ENCODE peak calls at places on chromosome 2, in seven cellular contexts. One of them, this sample, is unnamed. For H3K4me1, the result is how much of the 10 kb centered on the place peaks cover.

GRCh38 chr2:5190023-5190422 is 502.2 kb upstream of the SOX11 start:
- DNase-seq in CD8-positive, alpha-beta T cell: no peak
- DNase-seq in HAP-1: no peak
- DNase-seq in GM23338: no peak
- DNase-seq in suprapubic skin: no peak
- DNase-seq in hepatocyte: no peak
- DNase-seq in aorta: no peak
- DNase-seq in this sample: no peak

GRCh38 chr2:210496512-210496911 is 20.0 kb upstream of the LANCL1 start:
- DNase-seq in hepatocyte: no peak
- DNase-seq in HAP-1: no peak
- DNase-seq in suprapubic skin: no peak
- DNase-seq in CD8-positive, alpha-beta T cell: no peak
- DNase-seq in aorta: no peak
- DNase-seq in GM23338: no peak
- DNase-seq in this sample: no peak

GRCh38 chr2:180847073-180847472 is 133.3 kb upstream of the UBE2E3 start:
- DNase-seq in suprapubic skin: no peak
- DNase-seq in GM23338: no peak
- DNase-seq in CD8-positive, alpha-beta T cell: no peak
- DNase-seq in HAP-1: no peak
- DNase-seq in aorta: no peak
- DNase-seq in hepatocyte: no peak
- DNase-seq in this sample: no peak

GRCh38 chr2:202024871-202025270 is 8.8 kb upstream of the FZD7 start:
- DNase-seq in HAP-1: no peak
- DNase-seq in GM23338: no peak
- DNase-seq in CD8-positive, alpha-beta T cell: no peak
- DNase-seq in aorta: no peak
- DNase-seq in suprapubic skin: no peak
- DNase-seq in hepatocyte: no peak
- DNase-seq in this sample: no peak

GRCh38 chr2:234044157-234044556 is 6.3 kb upstream of the SPP2 start:
- DNase-seq in GM23338: no peak
- DNase-seq in suprapubic skin: no peak
- DNase-seq in HAP-1: no peak
- DNase-seq in CD8-positive, alpha-beta T cell: no peak
- DNase-seq in hepatocyte: no peak
- DNase-seq in aorta: no peak
- DNase-seq in this sample: peak

GRCh38 chr2:128093762-128094161 is 2.8 kb downstream of the UGGT1 start:
- DNase-seq in HAP-1: no peak
- DNase-seq in suprapubic skin: no peak
- DNase-seq in aorta: no peak
- DNase-seq in hepatocyte: no peak
- DNase-seq in GM23338: no peak
- DNase-seq in CD8-positive, alpha-beta T cell: no peak
- DNase-seq in this sample: no peak

GRCh38 chr2:191933307-191934105 is 86.6 kb upstream of the CAVIN2 start:
- DNase-seq in GM23338: no peak
- DNase-seq in suprapubic skin: no peak
- DNase-seq in HAP-1: no peak
- DNase-seq in CD8-positive, alpha-beta T cell: no peak
- DNase-seq in hepatocyte: no peak
- DNase-seq in aorta: peak
- DNase-seq in this sample: no peak

GRCh38 chr2:40760071-40760666 is 308.3 kb upstream of the SLC8A1 start:
- DNase-seq in suprapubic skin: no peak
- DNase-seq in CD8-positive, alpha-beta T cell: no peak
- DNase-seq in GM23338: peak
- DNase-seq in hepatocyte: peak
- DNase-seq in aorta: no peak
- DNase-seq in HAP-1: peak
- DNase-seq in this sample: peak

GRCh38 chr2:239949079-239949478 is 76.1 kb downstream of the NDUFA10 start:
- DNase-seq in hepatocyte: no peak
- DNase-seq in HAP-1: no peak
- DNase-seq in GM23338: no peak
- DNase-seq in CD8-positive, alpha-beta T cell: no peak
- DNase-seq in aorta: peak
- DNase-seq in suprapubic skin: peak
- DNase-seq in this sample: no peak

GRCh38 chr2:42095923-42096408 is 48.1 kb downstream of the PKDCC start:
- DNase-seq in GM23338: peak
- DNase-seq in aorta: peak
- DNase-seq in HAP-1: peak
- DNase-seq in CD8-positive, alpha-beta T cell: peak
- DNase-seq in hepatocyte: peak
- DNase-seq in suprapubic skin: no peak
- DNase-seq in this sample: peak

GRCh38 chr2:43075054-43075593 is 151.3 kb downstream of the ZFP36L2 start:
- DNase-seq in aorta: peak
- DNase-seq in suprapubic skin: peak
- DNase-seq in hepatocyte: peak
- DNase-seq in GM23338: no peak
- DNase-seq in HAP-1: no peak
- DNase-seq in CD8-positive, alpha-beta T cell: no peak
- DNase-seq in this sample: no peak

GRCh38 chr2:19807866-19808265 is 93.9 kb downstream of the TTC32 start:
- DNase-seq in aorta: no peak
- DNase-seq in suprapubic skin: no peak
- DNase-seq in CD8-positive, alpha-beta T cell: no peak
- DNase-seq in hepatocyte: no peak
- DNase-seq in HAP-1: no peak
- DNase-seq in GM23338: no peak
- DNase-seq in this sample: no peak

GRCh38 chr2:14673351-14673875 is 40.9 kb downstream of the LRATD1 start:
- DNase-seq in GM23338: peak
- DNase-seq in hepatocyte: no peak
- DNase-seq in suprapubic skin: no peak
- DNase-seq in HAP-1: no peak
- DNase-seq in aorta: no peak
- DNase-seq in CD8-positive, alpha-beta T cell: no peak
- DNase-seq in this sample: no peak

GRCh38 chr2:190365499-190366204 is 22.3 kb downstream of the INPP1 start:
- DNase-seq in HAP-1: no peak
- DNase-seq in hepatocyte: no peak
- DNase-seq in GM23338: no peak
- DNase-seq in aorta: no peak
- DNase-seq in suprapubic skin: no peak
- DNase-seq in CD8-positive, alpha-beta T cell: no peak
- DNase-seq in this sample: no peak

GRCh38 chr2:33062665-33063249 is 116.0 kb downstream of the LTBP1 start:
- DNase-seq in GM23338: no peak
- DNase-seq in HAP-1: no peak
- DNase-seq in CD8-positive, alpha-beta T cell: no peak
- DNase-seq in aorta: no peak
- DNase-seq in hepatocyte: no peak
- DNase-seq in suprapubic skin: no peak
- DNase-seq in this sample: no peak

GRCh38 chr2:180524458-180524857 is 455.9 kb upstream of the UBE2E3 start:
- DNase-seq in suprapubic skin: no peak
- DNase-seq in HAP-1: no peak
- DNase-seq in aorta: no peak
- DNase-seq in hepatocyte: no peak
- DNase-seq in GM23338: peak
- DNase-seq in CD8-positive, alpha-beta T cell: no peak
- DNase-seq in this sample: no peak

GRCh38 chr2:120520929-120521912 is 175.3 kb downstream of the INHBB start:
- DNase-seq in CD8-positive, alpha-beta T cell: no peak
- DNase-seq in aorta: peak
- DNase-seq in hepatocyte: no peak
- DNase-seq in suprapubic skin: no peak
- DNase-seq in GM23338: peak
- DNase-seq in HAP-1: peak
- DNase-seq in this sample: peak

GRCh38 chr2:51013060-51013746 is 18.7 kb downstream of the NRXN1 start:
- DNase-seq in hepatocyte: peak
- DNase-seq in GM23338: peak
- DNase-seq in aorta: no peak
- DNase-seq in HAP-1: peak
- DNase-seq in suprapubic skin: no peak
- DNase-seq in CD8-positive, alpha-beta T cell: no peak
- DNase-seq in this sample: no peak

GRCh38 chr2:232541961-232542714 is 2.6 kb downstream of the CHRNG start:
- DNase-seq in CD8-positive, alpha-beta T cell: no peak
- DNase-seq in GM23338: no peak
- DNase-seq in HAP-1: no peak
- DNase-seq in hepatocyte: no peak
- DNase-seq in aorta: peak
- DNase-seq in suprapubic skin: peak
- DNase-seq in this sample: no peak

GRCh38 chr2:232542715-232543467 is 3.4 kb downstream of the CHRNG start:
- DNase-seq in aorta: peak
- DNase-seq in suprapubic skin: peak
- DNase-seq in CD8-positive, alpha-beta T cell: no peak
- DNase-seq in hepatocyte: no peak
- DNase-seq in GM23338: no peak
- DNase-seq in HAP-1: no peak
- DNase-seq in this sample: no peak

GRCh38 chr2:232543928-232544631 is 4.6 kb downstream of the CHRNG start:
- DNase-seq in suprapubic skin: peak
- DNase-seq in hepatocyte: no peak
- DNase-seq in HAP-1: no peak
- DNase-seq in GM23338: no peak
- DNase-seq in CD8-positive, alpha-beta T cell: no peak
- DNase-seq in aorta: peak
- DNase-seq in this sample: no peak

GRCh38 chr2:232544674-232545073 is 5.2 kb downstream of the CHRNG start:
- DNase-seq in hepatocyte: no peak
- DNase-seq in GM23338: no peak
- DNase-seq in HAP-1: no peak
- DNase-seq in aorta: peak
- DNase-seq in CD8-positive, alpha-beta T cell: no peak
- DNase-seq in suprapubic skin: peak
- DNase-seq in this sample: no peak

DNA sequence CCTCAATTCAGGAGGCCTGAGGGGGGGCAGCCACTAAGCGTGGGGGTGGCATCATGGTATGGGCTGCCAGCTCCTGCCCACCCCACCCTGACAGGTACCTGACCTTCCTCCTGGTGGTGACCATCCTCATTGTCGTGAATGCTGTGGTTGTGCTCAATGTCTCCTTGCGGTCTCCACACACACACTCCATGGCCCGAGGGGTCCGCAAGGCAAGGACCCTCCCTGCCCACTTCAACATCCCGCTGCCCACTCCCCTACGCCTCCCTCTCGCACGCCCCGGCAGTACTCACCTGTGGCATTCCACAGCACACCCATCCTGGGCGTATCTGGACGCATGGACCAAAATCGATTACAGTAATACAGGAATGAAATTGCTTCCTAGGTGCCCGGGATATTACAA is 4.0 kb downstream of the CHRNG start:
- DNase-seq in CD8-positive, alpha-beta T cell: no peak
- DNase-seq in GM23338: no peak
- DNase-seq in HAP-1: no peak
- DNase-seq in hepatocyte: no peak
- DNase-seq in aorta: no peak
- DNase-seq in suprapubic skin: no peak
- DNase-seq in this sample: no peak
- H3K4me1 ChIP-seq in CD8-positive, alpha-beta T cell: under half
- H3K4me1 ChIP-seq in GM23338: under half
- H3K4me1 ChIP-seq in HAP-1: under half
- H3K4me1 ChIP-seq in hepatocyte: under half
- H3K4me1 ChIP-seq in aorta: under half
- H3K4me1 ChIP-seq in suprapubic skin: under half
- H3K4me1 ChIP-seq in this sample: under half

GRCh38 chr2:65375723-65376122 is 56.7 kb downstream of the SPRED2 start:
- DNase-seq in hepatocyte: no peak
- DNase-seq in CD8-positive, alpha-beta T cell: no peak
- DNase-seq in suprapubic skin: no peak
- DNase-seq in GM23338: no peak
- DNase-seq in HAP-1: no peak
- DNase-seq in aorta: no peak
- DNase-seq in this sample: no peak
- H3K4me1 ChIP-seq in hepatocyte: half or more
- H3K4me1 ChIP-seq in CD8-positive, alpha-beta T cell: under half
- H3K4me1 ChIP-seq in suprapubic skin: under half
- H3K4me1 ChIP-seq in GM23338: under half
- H3K4me1 ChIP-seq in HAP-1: under half
- H3K4me1 ChIP-seq in aorta: under half
- H3K4me1 ChIP-seq in this sample: under half

GRCh38 chr2:198004921-198005829 is 200.8 kb downstream of the PLCL1 start:
- DNase-seq in GM23338: no peak
- DNase-seq in hepatocyte: no peak
- DNase-seq in HAP-1: no peak
- DNase-seq in suprapubic skin: no peak
- DNase-seq in CD8-positive, alpha-beta T cell: no peak
- DNase-seq in aorta: no peak
- DNase-seq in this sample: no peak

GRCh38 chr2:198004173-198004572 is 199.8 kb downstream of the PLCL1 start:
- DNase-seq in aorta: no peak
- DNase-seq in CD8-positive, alpha-beta T cell: no peak
- DNase-seq in suprapubic skin: no peak
- DNase-seq in HAP-1: no peak
- DNase-seq in hepatocyte: no peak
- DNase-seq in GM23338: no peak
- DNase-seq in this sample: peak

GRCh38 chr2:198008230-198008629 is 203.8 kb downstream of the PLCL1 start:
- DNase-seq in HAP-1: no peak
- DNase-seq in hepatocyte: no peak
- DNase-seq in suprapubic skin: no peak
- DNase-seq in CD8-positive, alpha-beta T cell: no peak
- DNase-seq in GM23338: no peak
- DNase-seq in aorta: no peak
- DNase-seq in this sample: no peak

GRCh38 chr2:198012025-198012424 is 207.6 kb downstream of the PLCL1 start:
- DNase-seq in hepatocyte: no peak
- DNase-seq in aorta: no peak
- DNase-seq in CD8-positive, alpha-beta T cell: no peak
- DNase-seq in GM23338: no peak
- DNase-seq in HAP-1: no peak
- DNase-seq in suprapubic skin: no peak
- DNase-seq in this sample: no peak

GRCh38 chr2:198006733-198007132 is 202.3 kb downstream of the PLCL1 start:
- DNase-seq in HAP-1: no peak
- DNase-seq in hepatocyte: no peak
- DNase-seq in GM23338: no peak
- DNase-seq in suprapubic skin: no peak
- DNase-seq in CD8-positive, alpha-beta T cell: no peak
- DNase-seq in aorta: no peak
- DNase-seq in this sample: no peak
- H3K4me1 ChIP-seq in HAP-1: under half
- H3K4me1 ChIP-seq in hepatocyte: under half
- H3K4me1 ChIP-seq in GM23338: under half
- H3K4me1 ChIP-seq in suprapubic skin: under half
- H3K4me1 ChIP-seq in CD8-positive, alpha-beta T cell: under half
- H3K4me1 ChIP-seq in aorta: under half
- H3K4me1 ChIP-seq in this sample: under half

DNA sequence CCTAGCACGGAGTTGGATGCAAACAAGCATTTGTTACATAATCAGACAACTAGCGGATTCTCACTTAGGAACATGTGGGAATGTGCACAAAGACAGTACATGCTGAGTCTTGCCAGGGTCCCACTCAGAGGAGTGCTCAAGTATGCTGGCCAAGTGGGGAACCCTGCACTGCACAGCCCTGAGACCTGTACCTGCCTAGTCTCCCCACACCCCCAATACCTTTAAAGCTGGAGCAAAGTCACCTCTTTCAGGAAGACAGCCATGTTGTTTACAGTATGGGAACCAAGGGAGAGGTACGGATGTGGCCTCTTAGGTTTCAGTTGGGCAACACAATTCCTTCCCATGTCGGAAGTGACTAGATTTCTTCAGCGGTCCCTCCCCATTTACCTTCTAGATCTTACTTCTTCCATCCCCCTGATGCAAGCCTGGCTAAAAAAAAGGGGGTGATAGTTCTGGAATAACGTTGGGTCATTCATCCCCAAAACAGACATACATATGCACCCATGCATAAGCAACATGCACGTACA is 10.7 kb downstream of the CXCR1 start:
- DNase-seq in hepatocyte: no peak
- DNase-seq in suprapubic skin: no peak
- DNase-seq in HAP-1: no peak
- DNase-seq in GM23338: no peak
- DNase-seq in aorta: no peak
- DNase-seq in CD8-positive, alpha-beta T cell: no peak
- DNase-seq in this sample: no peak
- H3K4me1 ChIP-seq in hepatocyte: under half
- H3K4me1 ChIP-seq in suprapubic skin: under half
- H3K4me1 ChIP-seq in HAP-1: under half
- H3K4me1 ChIP-seq in GM23338: under half
- H3K4me1 ChIP-seq in aorta: under half
- H3K4me1 ChIP-seq in CD8-positive, alpha-beta T cell: under half
- H3K4me1 ChIP-seq in this sample: under half

This sample was measured in cardiac muscle cell.